ENCODE peak calls at places on chromosomes 3 and 15, in six cellular contexts. T is iPS-NIHi11, G is epithelial cell of esophagus, M is NCI-H1092 treated with DMSO at 0.1 percent for 48 hours, A is T follicular helper cell, I is endodermal cell. E is an unnamed sample.

GRCh38 chr3:37163262-37164020 is 10.9 kb downstream of the LRRFIP2 start:
- DNase-seq in T (no peak), G (peak; percentile 59), M (no peak), A (no peak), I (peak; percentile 56), E (peak; percentile 86)

GRCh38 chr3:171162986-171163723 is 136.6 kb upstream of the SLC2A2 start:
- DNase-seq in T (peak; percentile 49), G (no peak), M (no peak), A (no peak), I (no peak), E (no peak)

GRCh38 chr15:88073386-88073681 is 183.2 kb downstream of the NTRK3 start:
- DNase-seq in T (no peak), G (no peak), M (no peak), A (no peak), I (no peak), E (no peak)

GRCh38 chr3:135368316-135368715 is 573.3 kb downstream of the EPHB1 start:
- DNase-seq in T (peak; percentile 52), G (no peak), M (no peak), A (no peak), I (no peak), E (no peak)

GRCh38 chr3:27880969-27881892 is 159.1 kb upstream of the EOMES start:
- DNase-seq in T (no peak), G (no peak), M (no peak), A (peak; percentile 12), I (peak; percentile 61), E (no peak)

GRCh38 chr3:52068055-52068704 is 11.8 kb upstream of the DUSP7 start:
- DNase-seq in T (no peak), G (no peak), M (no peak), A (no peak), I (no peak), E (peak; percentile 46)

GRCh38 chr3:129699635-129700034 is 93.2 kb upstream of the PLXND1 start:
- DNase-seq in T (no peak), G (no peak), M (no peak), A (no peak), I (no peak), E (no peak)

GRCh38 chr3:24299801-24300626 is 194.6 kb downstream of the THRB start:
- DNase-seq in T (no peak), G (peak; percentile 79), M (no peak), A (no peak), I (no peak), E (peak; percentile 68)

GRCh38 chr15:69222002-69222474 is 61.6 kb downstream of the GLCE start:
- DNase-seq in T (no peak), G (no peak), M (no peak), A (no peak), I (no peak), E (no peak)

GRCh38 chr3:117865338-117865737 is 1155.8 kb downstream of the TUSC7 start:
- DNase-seq in T (no peak), G (no peak), M (no peak), A (no peak), I (no peak), E (no peak)

GRCh38 chr3:64161481-64161952 is 63.7 kb downstream of the PRICKLE2 start:
- DNase-seq in T (peak; percentile 30), G (peak; percentile 53), M (peak; percentile 45), A (no peak), I (no peak), E (no peak)

GRCh38 chr15:63236272-63236671 is 41.1 kb upstream of the APH1B start:
- DNase-seq in T (no peak), G (peak; percentile 42), M (no peak), A (no peak), I (no peak), E (no peak)

GRCh38 chr3:128845695-128846491 is 33.5 kb upstream of the ACAD9 start:
- DNase-seq in T (peak; percentile 98), G (peak; percentile 59), M (no peak), A (peak; percentile 67), I (peak; percentile 98), E (no peak)

GRCh38 chr3:69763458-69763857 is 24.2 kb downstream of the MITF start:
- DNase-seq in T (peak; percentile 28), G (no peak), M (no peak), A (no peak), I (no peak), E (no peak)

GRCh38 chr3:113002676-113003075 is 11.9 kb downstream of the GTPBP8 start:
- DNase-seq in T (no peak), G (peak; percentile 19), M (no peak), A (peak; percentile 15), I (peak; percentile 59), E (no peak)

GRCh38 chr3:126544596-126545281 is 14.0 kb downstream of the C3orf22 start:
- DNase-seq in T (no peak), G (no peak), M (peak; percentile 16), A (no peak), I (peak; percentile 32), E (no peak)

GRCh38 chr3:142962520-142963265 is 781 bp downstream of the PAQR9 start:
- DNase-seq in T (no peak), G (no peak), M (no peak), A (no peak), I (peak; percentile 83), E (no peak)

GRCh38 chr3:88203537-88204143 is 53.9 kb downstream of the C3orf38 start:
- DNase-seq in T (peak; percentile 53), G (peak; percentile 71), M (peak; percentile 67), A (peak; percentile 8), I (peak; percentile 92), E (peak; percentile 12)

GRCh38 chr3:10467904-10468610 is 37.3 kb downstream of the ATP2B2 start:
- DNase-seq in T (no peak), G (no peak), M (peak; percentile 75), A (no peak), I (no peak), E (no peak)

GRCh38 chr3:9897408-9898372 is 5.0 kb upstream of the IL17RE start:
- DNase-seq in T (peak; percentile 33), G (peak; percentile 89), M (no peak), A (no peak), I (no peak), E (no peak)

GRCh38 chr3:143727391-143727790 is 120.9 kb downstream of the SLC9A9 start:
- DNase-seq in T (no peak), G (no peak), M (no peak), A (no peak), I (no peak), E (peak; percentile 9)